ENCODE peak calls at places on chromosomes 5 and 9, in six cellular contexts. Y is activated CD4-positive, alpha-beta memory T cell treated with anti-CD3 and anti-CD28 coated beads, Interleukin-2, amount 10 ng/mL, durations not matched to agents 7 days and 5 days; G is cerebellar cortex; X is T-cell; A is activated CD4-positive, alpha-beta T cell treated with anti-CD3 and anti-CD28 coated beads, Interleukin-2, amount 10 ng/mL, durations not matched to agents 24 days and 14 days; N is T-helper 9 cell. M is an unnamed sample.

GRCh38 chr5:39716532-39716971 is 291.8 kb upstream of the DAB2 start:
- DNase-seq in G (peak), X (no peak), Y (peak), A (peak), N (no peak), M (peak)

GRCh38 chr9:136864996-136865767 is 926 bp downstream of the EDF1 start:
- DNase-seq in A (no peak), X (no peak), N (no peak), Y (no peak), G (no peak), M (no peak)

GRCh38 chr9:105281272-105281671 is 36.8 kb downstream of the SLC44A1 start:
- DNase-seq in A (no peak), G (no peak), N (no peak), Y (no peak), X (no peak), M (no peak)

GRCh38 chr5:1494780-1495524 is 28.8 kb downstream of the LPCAT1 start:
- DNase-seq in Y (no peak), G (no peak), X (no peak), A (peak), N (no peak), M (no peak)

GRCh38 chr5:160133071-160133917 is 14.0 kb upstream of the PWWP2A start:
- DNase-seq in X (no peak), G (peak), N (no peak), Y (no peak), A (no peak), M (no peak)

GRCh38 chr5:35223777-35224395 is 6.4 kb downstream of the PRLR start:
- DNase-seq in N (no peak), G (no peak), Y (no peak), X (no peak), A (no peak), M (no peak)

GRCh38 chr5:10329421-10329807 is 21.7 kb upstream of the CMBL start:
- DNase-seq in N (no peak), G (no peak), A (no peak), X (no peak), Y (no peak), M (no peak)

GRCh38 chr9:114216081-114216480 is 60.7 kb downstream of the COL27A1 start:
- DNase-seq in Y (no peak), A (no peak), X (no peak), G (no peak), N (no peak), M (no peak)

GRCh38 chr9:99572529-99572928 is 249.2 kb upstream of the NR4A3 start:
- DNase-seq in N (no peak), Y (no peak), G (no peak), X (no peak), A (no peak), M (no peak)

GRCh38 chr9:92019658-92020057 is 69.6 kb upstream of the ROR2 start:
- DNase-seq in G (no peak), X (no peak), A (no peak), Y (no peak), N (no peak), M (no peak)

GRCh38 chr9:88477300-88477751 is 57.7 kb upstream of the NXNL2 start:
- DNase-seq in N (no peak), X (no peak), A (no peak), G (no peak), Y (no peak), M (no peak)